ENCODE peak calls at places on chromosome 17, in five cellular contexts. K, M, R, N and A are unnamed samples.

GRCh38 chr17:38578641-38579480 is 26.9 kb downstream of the SRCIN1 start:
- DNase-seq in N (no peak), K (no peak), M (no peak), R (no peak), A (no peak)

GRCh38 chr17:76871668-76872067 is 3.5 kb downstream of the MGAT5B start:
- DNase-seq in K (no peak), M (no peak), R (no peak), N (no peak), A (no peak)

GRCh38 chr17:64448665-64449512 is at the start of gene MILR1:
- DNase-seq in K (no peak), N (peak), M (no peak), R (no peak), A (no peak)

GRCh38 chr17:64425191-64425590 is 23.7 kb upstream of the MILR1 start:
- DNase-seq in K (no peak), M (no peak), N (no peak), R (no peak), A (no peak)

GRCh38 chr17:83183951-83184506 is 104.6 kb downstream of the METRNL start:
- DNase-seq in K (no peak), M (no peak), N (no peak), R (no peak), A (no peak)

GRCh38 chr17:62966426-62967110 is 533 bp downstream of the TANC2 start:
- DNase-seq in K (no peak), N (no peak), R (no peak), M (no peak), A (peak)

GRCh38 chr17:1495265-1495664 is 2.8 kb upstream of the MYO1C start:
- DNase-seq in R (no peak), M (no peak), N (no peak), K (no peak), A (no peak)

GRCh38 chr17:32268734-32269288 is 3.2 kb downstream of the RHBDL3 start:
- DNase-seq in N (no peak), M (no peak), R (no peak), K (no peak), A (no peak)

GRCh38 chr17:28536532-28537218 is 15.7 kb downstream of the UNC119 start:
- DNase-seq in R (no peak), K (no peak), N (no peak), M (no peak), A (no peak)

GRCh38 chr17:21043296-21044232 is 753 bp upstream of the USP22 start:
- DNase-seq in R (peak), N (peak), M (peak), K (peak), A (peak)

GRCh38 chr17:45261577-45262515 is at the start of gene SPATA32:
- DNase-seq in R (no peak), N (no peak), K (no peak), M (no peak), A (no peak)

GRCh38 chr17:7413346-7413985 is 5.8 kb downstream of the NLGN2 start:
- DNase-seq in K (no peak), M (no peak), R (no peak), N (no peak), A (no peak)

GRCh38 chr17:63191610-63192009 is 225.6 kb downstream of the TANC2 start:
- DNase-seq in M (no peak), R (no peak), K (no peak), N (no peak), A (no peak)

GRCh38 chr17:236641-237405 is 55.4 kb upstream of the DOC2B start:
- DNase-seq in R (no peak), N (no peak), K (no peak), M (no peak), A (no peak)

GRCh38 chr17:32240745-32241144 is 24.9 kb upstream of the RHBDL3 start:
- DNase-seq in R (no peak), K (no peak), M (no peak), N (no peak), A (no peak)

GRCh38 chr17:44798352-44798751 is 31.7 kb downstream of the GJC1 start:
- DNase-seq in N (no peak), K (no peak), M (no peak), R (no peak), A (no peak)

GRCh38 chr17:20234266-20234665 is 225.1 kb downstream of the SPECC1 start:
- DNase-seq in K (no peak), N (no peak), M (no peak), R (no peak), A (no peak)

GRCh38 chr17:67557052-67557845 is 160.5 kb upstream of the NOL11 start:
- DNase-seq in R (no peak), N (no peak), M (no peak), K (no peak), A (no peak)

GRCh38 chr17:67555855-67556254 is 161.9 kb upstream of the NOL11 start:
- DNase-seq in M (no peak), R (no peak), K (no peak), N (no peak), A (no peak)

GRCh38 chr17:67557921-67558320 is 159.8 kb upstream of the NOL11 start:
- DNase-seq in K (no peak), M (no peak), R (no peak), N (no peak), A (no peak)

GRCh38 chr17:67559381-67559966 is 158.3 kb upstream of the NOL11 start:
- DNase-seq in R (no peak), K (no peak), M (no peak), N (no peak), A (no peak)

GRCh38 chr17:67558740-67559380 is 158.9 kb upstream of the NOL11 start:
- DNase-seq in M (no peak), K (no peak), R (no peak), N (no peak), A (no peak)
- TF ChIP-seq SUZ12 in M (no peak), K (no peak), R (no peak), N (no peak), A (no peak)

GRCh38 chr17:67458203-67458602 is 81.1 kb downstream of the PITPNC1 start:
- DNase-seq in M (no peak), K (no peak), R (no peak), N (no peak), A (no peak)
- TF ChIP-seq SUZ12 in M (no peak), K (no peak), R (no peak), N (no peak), A (no peak)

DNA sequence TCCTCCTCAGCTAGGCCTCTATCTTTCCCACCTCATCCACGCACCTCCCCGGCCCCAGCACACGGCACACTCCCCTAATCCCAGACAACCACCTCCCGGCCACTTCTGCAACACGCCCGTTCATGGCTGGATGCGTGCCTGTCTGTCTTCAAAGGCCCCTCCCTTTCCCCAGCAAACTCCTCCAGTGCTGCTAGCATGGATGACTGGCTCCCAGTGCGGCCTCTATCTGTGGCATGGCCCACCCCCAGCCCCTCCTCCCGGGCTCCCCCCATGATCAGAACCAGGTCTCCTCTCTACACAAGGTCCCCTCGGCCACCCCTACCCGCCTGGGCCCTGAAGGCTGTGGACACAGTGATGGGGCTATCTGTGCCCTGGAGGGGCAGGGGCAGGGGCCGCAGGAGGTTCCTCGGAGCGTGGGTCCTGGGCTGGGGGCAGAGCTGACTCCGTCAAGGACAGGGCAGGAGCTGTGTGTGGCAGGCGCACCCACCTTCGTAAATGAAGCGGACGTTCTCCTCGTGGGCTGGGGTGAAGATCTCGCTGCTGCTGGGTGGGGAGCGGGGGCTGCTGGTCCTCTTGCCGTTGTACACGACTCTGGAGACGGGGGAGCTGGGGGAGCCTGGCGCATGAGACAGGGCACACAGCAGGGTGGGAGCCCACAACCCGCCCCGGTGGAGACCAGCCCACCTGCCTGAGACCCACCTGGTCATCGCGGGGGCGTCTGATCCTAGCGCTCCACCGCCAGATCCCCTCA is 9.1 kb downstream of the MCRIP1 start:
- DNase-seq in N (no peak), M (no peak), K (no peak), R (no peak), A (no peak)
- TF ChIP-seq SUZ12 in N (no peak), M (no peak), K (no peak), R (no peak), A (no peak)

GRCh38 chr17:55420776-55421178 is 858 bp downstream of the MMD start:
- DNase-seq in K (no peak), M (no peak), R (no peak), N (no peak), A (peak)
- TF ChIP-seq SUZ12 in K (no peak), M (no peak), R (no peak), N (no peak), A (no peak)

GRCh38 chr17:40616592-40616991 is 31.0 kb downstream of the SMARCE1 start:
- DNase-seq in K (no peak), N (no peak), R (no peak), M (no peak), A (no peak)

GRCh38 chr17:40615295-40615988 is 32.2 kb downstream of the SMARCE1 start:
- DNase-seq in M (peak), R (peak), K (peak), N (peak), A (peak)

GRCh38 chr17:40613755-40614154 is 33.9 kb downstream of the SMARCE1 start:
- DNase-seq in N (no peak), R (no peak), K (no peak), M (no peak), A (no peak)

GRCh38 chr17:40615989-40616476 is 31.6 kb downstream of the SMARCE1 start:
- DNase-seq in R (no peak), N (no peak), M (no peak), K (no peak), A (no peak)

DNA sequence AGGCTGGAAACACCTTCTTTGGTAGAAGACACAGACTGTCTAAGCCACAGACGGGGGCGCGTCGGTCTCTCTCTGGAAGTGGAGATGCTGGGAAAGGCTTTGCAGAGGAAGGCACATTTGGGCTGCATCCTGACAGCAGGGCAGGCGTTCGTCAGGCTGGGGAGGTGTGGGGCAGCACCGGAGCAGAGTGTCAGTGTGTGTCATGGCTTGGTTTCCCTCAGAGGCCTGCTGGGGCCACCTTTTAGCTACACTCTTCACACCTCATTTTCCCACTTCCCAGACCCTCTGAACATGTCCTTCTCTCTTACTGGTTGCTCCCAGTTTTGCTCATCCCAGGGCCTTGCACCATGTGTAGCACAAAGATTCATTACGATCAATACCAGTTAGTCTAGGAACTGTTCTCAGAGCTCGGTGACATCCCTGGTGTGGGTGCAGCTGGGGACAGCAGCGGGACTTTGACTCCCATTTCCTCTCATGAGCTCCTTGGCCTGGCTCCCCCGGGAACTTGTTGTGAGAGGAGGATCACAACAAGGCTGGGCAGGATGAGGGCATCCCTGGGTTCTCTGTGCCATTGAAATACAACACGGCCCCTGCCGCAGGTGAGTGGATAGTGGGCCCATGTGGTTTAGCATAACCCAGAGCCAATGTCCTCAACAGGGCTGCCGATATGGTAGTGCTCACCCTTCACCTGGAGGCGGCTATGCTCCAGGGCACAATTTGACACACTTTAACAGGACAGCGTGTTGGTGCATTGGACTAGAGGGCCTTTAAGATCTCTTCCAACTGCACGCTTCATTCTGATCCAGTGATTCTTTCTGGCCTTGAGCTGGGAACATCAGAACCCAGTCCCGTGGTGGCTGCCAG is 33.0 kb downstream of the SMARCE1 start:
- DNase-seq in K (no peak), R (no peak), M (no peak), N (no peak), A (no peak)
- TF ChIP-seq SUZ12 in K (no peak), R (no peak), M (no peak), N (no peak), A (no peak)

DNA sequence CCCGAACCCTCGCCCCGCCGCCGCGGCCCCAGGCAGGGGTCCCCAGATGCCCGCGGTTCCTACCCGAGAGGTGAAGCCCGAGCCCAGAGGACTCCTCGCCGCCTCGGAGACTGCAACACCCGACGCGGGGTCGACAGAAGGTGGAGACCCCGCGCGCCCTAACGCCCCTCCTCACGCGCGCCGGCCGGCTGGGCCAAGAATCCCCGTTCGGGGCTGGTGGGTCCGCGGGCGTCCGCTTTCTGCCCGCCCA is 515 bp downstream of the SUMO2 start:
- DNase-seq in K (no peak), M (no peak), R (no peak), N (no peak), A (no peak)
- TF ChIP-seq SUZ12 in K (no peak), M (no peak), R (no peak), N (no peak), A (no peak)

DNA sequence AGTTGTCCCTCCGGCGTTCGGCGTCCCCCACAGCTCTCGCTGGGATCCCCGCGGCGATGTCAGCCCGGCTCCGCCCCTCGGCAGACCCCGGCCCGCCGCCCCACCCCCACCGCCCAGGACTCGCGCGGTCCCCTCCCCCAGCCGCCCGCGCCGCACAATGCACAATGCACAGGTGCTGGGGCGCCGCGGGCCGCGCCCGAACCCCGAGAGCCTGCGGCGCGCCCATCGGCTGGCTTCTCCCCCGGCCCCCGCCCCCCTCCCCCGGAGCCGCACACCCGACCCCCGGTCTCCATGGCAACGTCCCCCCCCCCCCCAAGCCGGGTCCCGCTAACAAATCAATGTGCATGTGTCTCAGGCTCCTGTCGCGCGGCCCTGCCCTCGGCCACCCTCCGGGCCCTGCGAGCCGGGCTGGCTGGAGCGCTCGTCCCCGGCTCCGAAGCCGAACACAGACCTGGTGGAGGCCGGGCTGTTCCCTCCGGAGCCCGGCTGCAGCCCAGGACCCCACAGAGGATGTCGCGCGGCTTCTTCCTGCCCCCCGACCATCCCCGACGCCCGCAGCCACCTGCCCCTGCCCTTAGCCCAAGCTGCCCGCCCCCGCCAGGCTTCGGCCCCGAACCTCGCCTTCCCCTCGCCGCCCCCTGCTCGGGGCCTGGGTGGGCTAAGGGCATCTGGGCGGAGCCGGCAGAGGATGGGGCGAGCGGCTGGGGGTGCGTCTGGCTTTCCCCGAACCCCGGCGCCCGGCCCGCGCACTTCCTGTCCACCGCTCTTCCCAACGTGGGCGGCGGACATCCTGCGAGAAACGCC is 817 bp upstream of the CBX8 start:
- DNase-seq in R (no peak), N (no peak), M (no peak), K (no peak), A (peak)
- TF ChIP-seq SUZ12 in R (no peak), N (no peak), M (no peak), K (no peak), A (no peak)

DNA sequence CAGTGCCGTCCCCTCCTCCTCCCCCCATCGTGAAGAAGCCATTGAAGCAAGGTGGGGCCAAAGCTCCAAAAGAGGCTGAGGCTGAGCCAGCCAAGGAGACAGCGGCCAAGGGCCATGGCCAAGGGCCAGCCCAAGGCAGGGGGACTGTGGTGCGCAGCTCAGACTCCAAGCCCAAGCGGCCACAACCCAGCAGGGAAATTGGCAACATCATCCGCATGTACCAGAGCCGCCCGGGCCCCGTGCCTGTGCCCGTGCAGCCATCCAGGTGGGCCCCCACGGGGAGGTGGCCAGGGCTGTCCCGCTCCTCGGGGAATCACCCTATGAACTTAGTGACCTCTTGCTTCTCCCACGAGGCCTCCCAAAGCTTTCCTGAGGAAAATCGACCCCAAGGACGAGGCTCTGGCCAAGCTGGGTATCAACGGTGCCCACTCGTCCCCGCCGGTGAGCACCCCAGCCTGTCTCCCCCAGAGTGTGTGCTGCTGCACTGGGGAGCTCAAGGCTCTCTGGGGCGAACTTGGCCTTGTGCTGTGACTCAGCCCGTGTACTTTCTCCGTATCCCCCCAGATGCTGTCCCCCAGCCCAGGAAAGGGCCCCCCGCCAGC is 16.6 kb upstream of the SMIM5 start:
- DNase-seq in K (no peak), M (no peak), R (no peak), N (no peak), A (no peak)
- TF ChIP-seq SUZ12 in K (no peak), M (no peak), R (no peak), N (no peak), A (no peak)

DNA sequence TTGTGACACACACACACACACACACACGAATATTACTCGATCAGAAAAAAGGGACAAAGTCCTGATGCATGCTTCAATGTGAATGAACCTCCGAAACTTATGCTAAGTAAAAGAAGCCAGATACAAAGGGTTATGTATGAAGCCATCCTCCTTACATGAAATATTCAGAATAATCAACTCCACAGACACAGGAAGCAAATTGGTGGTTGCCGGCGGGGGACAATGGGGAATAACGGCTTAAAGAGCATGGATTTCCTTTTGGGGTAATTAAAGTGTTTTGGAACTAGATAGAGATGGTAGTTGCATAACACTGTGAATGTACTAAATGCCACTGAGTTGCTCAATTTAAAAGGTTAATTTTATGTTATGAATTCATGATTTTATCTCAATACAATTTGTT is 8.1 kb upstream of the CACNG5 start:
- DNase-seq in K (no peak), M (no peak), R (no peak), N (no peak), A (no peak)
- TF ChIP-seq SUZ12 in K (no peak), M (no peak), R (no peak), N (no peak), A (no peak)

GRCh38 chr17:30928584-30928983 is 6.8 kb downstream of the ADAP2 start:
- DNase-seq in R (no peak), K (no peak), N (no peak), M (no peak), A (no peak)

GRCh38 chr17:30930495-30930894 is 8.8 kb downstream of the ADAP2 start:
- DNase-seq in M (no peak), K (no peak), N (no peak), R (no peak), A (no peak)

GRCh38 chr17:30933966-30934365 is 12.2 kb downstream of the ADAP2 start:
- DNase-seq in K (no peak), N (no peak), R (no peak), M (no peak), A (no peak)

GRCh38 chr17:30926516-30926915 is 4.8 kb downstream of the ADAP2 start:
- DNase-seq in R (no peak), K (no peak), M (no peak), N (no peak), A (no peak)

GRCh38 chr17:30929081-30929633 is 7.4 kb downstream of the ADAP2 start:
- DNase-seq in N (no peak), R (no peak), K (no peak), M (no peak), A (no peak)
- TF ChIP-seq SUZ12 in N (no peak), R (no peak), K (no peak), M (no peak), A (no peak)